ENCODE peak calls at places on chromosomes 12 and 14, in four cellular contexts. X is psoas muscle, K is RWPE2, Z is fibroblast of lung. T is an unnamed sample.
A peak's percentile ranks its signal among the peaks of the same experiment; 100 is the strongest.

GRCh38 chr12:52381206-52381605 is 4.2 kb downstream of the KRT84 start:
- DNase-seq in Z (no peak), K (no peak), X (no peak), T (no peak)

GRCh38 chr12:102503871-102504270 is 23.5 kb upstream of the IGF1 start:
- DNase-seq in X (no peak), Z (no peak), K (no peak), T (no peak)

GRCh38 chr12:105083551-105084105 is 630 bp downstream of the ALDH1L2 start:
- DNase-seq in X (peak; percentile 78), Z (peak; percentile 71), K (no peak), T (peak; percentile 71)

GRCh38 chr12:106917503-106917902 is 38.2 kb upstream of the TMEM263 start:
- DNase-seq in K (no peak), X (no peak), Z (peak; percentile 5), T (no peak)

GRCh38 chr12:67747869-67748760 is 99.6 kb downstream of the DYRK2 start:
- DNase-seq in Z (peak; percentile 76), X (peak; percentile 80), K (no peak), T (peak; percentile 64)

GRCh38 chr14:100688598-100689499 is 37.8 kb upstream of the DLK1 start:
- DNase-seq in Z (peak; percentile 85), X (no peak), K (no peak), T (peak; percentile 76)

GRCh38 chr12:122880668-122881067 is 15.3 kb downstream of the VPS37B start:
- DNase-seq in K (no peak), Z (peak; percentile 47), X (no peak), T (peak; percentile 81)

GRCh38 chr12:77231548-77231947 is 166.2 kb upstream of the E2F7 start:
- DNase-seq in K (no peak), Z (peak; percentile 91), X (peak; percentile 74), T (peak; percentile 83)

GRCh38 chr12:70971395-70971794 is 50.9 kb upstream of the PTPRR start:
- DNase-seq in K (no peak), X (no peak), Z (peak; percentile 77), T (peak; percentile 82)
- H3K4me3 ChIP-seq in K (no peak overlapping the region), X (no peak overlapping the region), Z (no peak overlapping the region), T (no peak overlapping the region)

DNA sequence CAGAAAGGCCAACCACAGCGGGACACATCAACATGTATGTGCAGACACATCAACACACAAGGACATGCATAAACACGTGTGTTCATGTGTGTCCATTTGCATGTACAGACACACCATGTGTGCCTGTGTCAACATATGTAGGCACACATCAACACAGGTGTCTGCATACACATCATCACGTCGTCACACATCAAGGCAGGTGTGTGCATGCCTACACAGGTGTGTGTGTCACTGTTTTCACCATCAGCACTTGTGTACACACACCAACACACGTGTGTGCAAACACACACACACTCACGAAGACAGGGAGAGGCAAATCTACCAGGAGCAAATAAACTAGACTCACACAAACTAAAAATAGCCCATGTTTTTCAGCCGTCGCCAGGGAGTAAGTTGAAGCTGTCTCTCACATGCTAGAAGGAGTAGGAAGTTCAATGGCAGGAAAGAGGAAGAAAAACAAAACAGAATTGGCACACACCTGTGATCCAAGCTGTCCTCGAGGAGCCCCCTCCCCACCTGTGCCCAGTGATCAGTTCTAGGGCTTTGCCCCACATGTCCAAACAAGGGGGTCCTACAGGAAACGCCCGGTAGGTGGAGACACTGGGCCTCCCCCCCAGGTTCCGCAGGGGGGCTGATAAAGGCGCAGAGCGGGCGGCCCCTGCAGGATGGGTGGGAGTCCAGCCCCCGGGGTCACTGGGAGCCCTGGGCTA is 7.4 kb downstream of the SCARB1 start:
- DNase-seq in Z (no peak), X (peak; percentile 68), K (no peak), T (no peak)
- TF ChIP-seq CTCF in Z (no peak), X (peak; percentile 50), K (no peak), T (no peak)

GRCh38 chr14:104702673-104703072 is 13.3 kb downstream of the INF2 start:
- DNase-seq in K (no peak), Z (no peak), X (no peak), T (no peak)

GRCh38 chr14:104701383-104702076 is 12.1 kb downstream of the INF2 start:
- DNase-seq in K (no peak), Z (no peak), X (no peak), T (no peak)

GRCh38 chr14:104702106-104702505 is 12.7 kb downstream of the INF2 start:
- DNase-seq in Z (no peak), X (no peak), K (no peak), T (no peak)

GRCh38 chr14:104704252-104704651 is 14.8 kb downstream of the INF2 start:
- DNase-seq in K (no peak), Z (no peak), X (no peak), T (no peak)

GRCh38 chr14:104703269-104703668 is 13.9 kb downstream of the INF2 start:
- DNase-seq in K (no peak), X (no peak), Z (no peak), T (no peak)
- H3K4me3 ChIP-seq in K (no peak overlapping the region), X (no peak overlapping the region), Z (no peak overlapping the region), T (no peak overlapping the region)

GRCh38 chr14:97413991-97414717 is 617.0 kb downstream of the VRK1 start:
- DNase-seq in X (no peak), Z (no peak), K (no peak), T (no peak)
- TF ChIP-seq CTCF in X (no peak), Z (no peak), K (no peak), T (no peak)

GRCh38 chr14:23093104-23093503 is 1.8 kb downstream of the ACIN1 start:
- DNase-seq in Z (no peak), X (no peak), K (no peak), T (no peak)
- H3K4me3 ChIP-seq in Z (no peak overlapping the region), X (peak overlapping the region; percentile 97), K (no peak overlapping the region), T (peak overlapping the region; percentile 97)

GRCh38 chr14:22391908-22392307 is 197.1 kb downstream of the DAD1 start:
- DNase-seq in Z (peak; percentile 70), K (no peak), X (no peak), T (peak; percentile 60)
- TF ChIP-seq CTCF in Z (peak; percentile 51), K (peak; percentile 92), X (peak; percentile 39), T (peak; percentile 66)